ENCODE peak calls at places on chromosomes 6 and 20, in five cellular contexts. C is ovary, E is cardiac muscle cell, P is SJSA1, L is brain microvascular endothelial cell. V is an unnamed sample.

GRCh38 chr20:19260412-19261090 is 48.1 kb downstream of the SLC24A3 start:
- DNase-seq in C (no peak), E (no peak), P (no peak), L (peak), V (peak)

GRCh38 chr6:112286756-112287155 is 32.4 kb upstream of the LAMA4 start:
- DNase-seq in C (no peak), E (no peak), P (no peak), L (no peak), V (no peak)

GRCh38 chr6:96391776-96392175 is 129.8 kb upstream of the UFL1 start:
- DNase-seq in C (no peak), E (peak), P (no peak), L (no peak), V (peak)

GRCh38 chr20:55354700-55355099 is 650.6 kb downstream of the CBLN4 start:
- DNase-seq in C (no peak), E (peak), P (no peak), L (no peak), V (no peak)

GRCh38 chr6:30463651-30464618 is 25.4 kb upstream of the HLA-E start:
- DNase-seq in C (no peak), E (no peak), P (peak), L (no peak), V (no peak)

GRCh38 chr6:2875840-2876207 is 27.3 kb downstream of the SERPINB9 start:
- DNase-seq in C (peak), E (no peak), P (no peak), L (no peak), V (peak)

GRCh38 chr6:166078294-166078693 is 89.4 kb downstream of the TBXT start:
- DNase-seq in C (no peak), E (no peak), P (no peak), L (peak), V (no peak)

GRCh38 chr20:62776692-62777527 is 19.4 kb upstream of the MRGBP start:
- DNase-seq in C (no peak), E (no peak), P (no peak), L (no peak), V (no peak)

GRCh38 chr6:82362868-82363267 is 749 bp upstream of the TPBG start:
- DNase-seq in C (no peak), E (no peak), P (peak), L (peak), V (no peak)

GRCh38 chr6:138231399-138231886 is 13.2 kb upstream of the PBOV1 start:
- DNase-seq in C (no peak), E (no peak), P (no peak), L (no peak), V (no peak)

GRCh38 chr20:24933266-24933908 is 15.7 kb upstream of the CST7 start:
- DNase-seq in C (no peak), E (no peak), P (no peak), L (no peak), V (no peak)

GRCh38 chr20:46285740-46286139 is 22.6 kb downstream of the CDH22 start:
- DNase-seq in C (no peak), E (no peak), P (no peak), L (no peak), V (no peak)

GRCh38 chr20:41696428-41696827 is 78.3 kb upstream of the CHD6 start:
- DNase-seq in C (no peak), E (no peak), P (no peak), L (no peak), V (no peak)

GRCh38 chr6:105193647-105194046 is 13.8 kb upstream of the POPDC3 start:
- DNase-seq in C (no peak), E (no peak), P (no peak), L (no peak), V (no peak)

GRCh38 chr6:154410619-154411044 is 54.0 kb upstream of the IPCEF1 start:
- DNase-seq in C (peak), E (peak), P (peak), L (peak), V (peak)

GRCh38 chr6:100881707-100882040 is 545 bp upstream of the ASCC3 start:
- DNase-seq in C (no peak), E (peak), P (no peak), L (no peak), V (no peak)

GRCh38 chr6:7684076-7684475 is 41.8 kb upstream of the BMP6 start:
- DNase-seq in C (no peak), E (no peak), P (no peak), L (peak), V (no peak)

GRCh38 chr6:36195471-36196048 is 984 bp upstream of the BRPF3 start:
- DNase-seq in C (no peak), E (peak), P (no peak), L (no peak), V (no peak)

GRCh38 chr6:5684320-5684719 is 322.4 kb downstream of the NRN1 start:
- DNase-seq in C (no peak), E (no peak), P (no peak), L (no peak), V (no peak)

GRCh38 chr6:28235912-28236452 is 10.9 kb downstream of the ZSCAN9 start:
- DNase-seq in C (no peak), E (no peak), P (no peak), L (no peak), V (no peak)

GRCh38 chr6:21263531-21264287 is 329.8 kb upstream of the SOX4 start:
- DNase-seq in C (no peak), E (no peak), P (no peak), L (peak), V (no peak)

GRCh38 chr20:37627060-37627766 is 66.6 kb upstream of the CTNNBL1 start:
- DNase-seq in C (peak), E (peak), P (peak), L (peak), V (peak)

GRCh38 chr20:415820-416322 is 7.8 kb downstream of the RBCK1 start:
- DNase-seq in C (no peak), E (no peak), P (no peak), L (no peak), V (peak)

GRCh38 chr6:131766631-131767030 is 41.2 kb upstream of the ENPP1 start:
- DNase-seq in C (no peak), E (no peak), P (no peak), L (no peak), V (no peak)

GRCh38 chr6:123879749-123880148 is 76.1 kb downstream of the NKAIN2 start:
- DNase-seq in C (no peak), E (no peak), P (no peak), L (no peak), V (no peak)

GRCh38 chr20:33549229-33549628 is 59.3 kb downstream of the CBFA2T2 start:
- DNase-seq in C (no peak), E (no peak), P (no peak), L (no peak), V (no peak)

GRCh38 chr6:67630146-67630545 is 1004.9 kb upstream of the ADGRB3 start:
- DNase-seq in C (no peak), E (no peak), P (no peak), L (peak), V (no peak)

DNA sequence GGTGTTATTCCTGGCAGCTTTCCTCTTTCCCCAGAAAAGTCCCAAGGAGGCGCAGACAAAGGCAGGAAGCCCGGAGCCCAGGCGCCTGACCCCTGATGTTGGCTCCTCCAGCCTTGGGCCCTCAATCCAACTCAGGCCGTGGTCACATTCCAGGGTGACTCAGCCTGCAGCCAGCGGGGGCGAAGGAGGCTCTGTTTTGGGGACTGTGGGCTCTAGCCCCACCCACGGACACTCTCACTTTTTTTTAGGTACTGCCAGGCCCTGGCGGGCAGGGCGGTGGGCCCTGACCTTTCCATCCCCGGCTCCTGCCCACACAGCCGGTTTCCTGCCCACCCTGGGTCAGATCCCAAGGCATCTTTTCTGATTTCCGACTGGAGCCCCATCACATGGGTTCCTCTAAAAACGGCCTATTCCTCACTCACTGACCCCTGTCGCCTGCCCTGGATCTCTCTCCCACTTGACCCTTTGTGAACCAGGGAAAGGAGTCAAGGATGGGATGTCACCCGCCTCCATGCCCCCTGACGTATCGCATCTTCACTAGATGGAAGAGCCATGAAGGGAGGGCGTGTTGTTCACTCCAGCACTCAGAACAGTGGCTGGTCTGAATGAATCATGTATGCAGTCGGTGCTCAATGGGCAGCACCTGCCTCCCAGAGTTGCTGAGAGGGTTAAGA is 5.5 kb downstream of the PTGIS start:
- DNase-seq in C (peak), E (no peak), P (peak), L (peak), V (peak)
- H3K27ac ChIP-seq in C (peak), E (no peak), P (no peak), L (peak), V (no peak)

GRCh38 chr6:129370268-129370916 is 339.6 kb downstream of the ARHGAP18 start:
- DNase-seq in C (peak), E (peak), P (peak), L (peak), V (peak)
- H3K27ac ChIP-seq in C (no peak), E (no peak), P (no peak), L (no peak), V (no peak)

GRCh38 chr6:22271044-22271443 is 25.8 kb downstream of the PRL start:
- DNase-seq in C (no peak), E (no peak), P (no peak), L (peak), V (no peak)
- H3K27ac ChIP-seq in C (no peak), E (no peak), P (no peak), L (no peak), V (no peak)

DNA sequence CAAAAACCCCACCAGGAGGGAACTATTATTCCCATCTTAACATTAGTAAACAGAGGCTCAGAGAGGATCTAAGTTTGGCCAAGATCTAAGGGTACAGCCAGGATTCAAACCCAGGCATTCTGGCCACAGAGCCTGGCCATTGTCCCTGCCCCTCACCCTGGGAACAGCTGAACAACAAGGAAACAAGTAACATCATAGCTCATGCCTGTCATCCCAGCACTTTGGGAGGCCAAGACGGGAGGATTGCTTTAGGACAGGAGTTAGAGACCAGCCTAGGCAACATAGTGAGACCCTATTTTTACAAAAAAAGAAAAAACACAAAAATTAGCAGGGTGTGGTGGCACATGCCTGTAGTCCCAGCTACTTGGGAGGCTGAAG is 27.6 kb downstream of the TOX2 start:
- DNase-seq in C (no peak), E (no peak), P (no peak), L (no peak), V (no peak)
- H3K27ac ChIP-seq in C (no peak), E (no peak), P (peak), L (peak), V (no peak)

GRCh38 chr6:52499026-52499425 is 77.8 kb downstream of the TRAM2 start:
- DNase-seq in C (no peak), E (no peak), P (peak), L (no peak), V (no peak)

GRCh38 chr6:52502306-52503029 is 74.4 kb downstream of the TRAM2 start:
- DNase-seq in C (no peak), E (no peak), P (no peak), L (no peak), V (no peak)

GRCh38 chr6:52499681-52500239 is 77.1 kb downstream of the TRAM2 start:
- DNase-seq in C (no peak), E (peak), P (no peak), L (no peak), V (no peak)

GRCh38 chr6:52498538-52499017 is 78.3 kb downstream of the TRAM2 start:
- DNase-seq in C (no peak), E (no peak), P (peak), L (no peak), V (no peak)

DNA sequence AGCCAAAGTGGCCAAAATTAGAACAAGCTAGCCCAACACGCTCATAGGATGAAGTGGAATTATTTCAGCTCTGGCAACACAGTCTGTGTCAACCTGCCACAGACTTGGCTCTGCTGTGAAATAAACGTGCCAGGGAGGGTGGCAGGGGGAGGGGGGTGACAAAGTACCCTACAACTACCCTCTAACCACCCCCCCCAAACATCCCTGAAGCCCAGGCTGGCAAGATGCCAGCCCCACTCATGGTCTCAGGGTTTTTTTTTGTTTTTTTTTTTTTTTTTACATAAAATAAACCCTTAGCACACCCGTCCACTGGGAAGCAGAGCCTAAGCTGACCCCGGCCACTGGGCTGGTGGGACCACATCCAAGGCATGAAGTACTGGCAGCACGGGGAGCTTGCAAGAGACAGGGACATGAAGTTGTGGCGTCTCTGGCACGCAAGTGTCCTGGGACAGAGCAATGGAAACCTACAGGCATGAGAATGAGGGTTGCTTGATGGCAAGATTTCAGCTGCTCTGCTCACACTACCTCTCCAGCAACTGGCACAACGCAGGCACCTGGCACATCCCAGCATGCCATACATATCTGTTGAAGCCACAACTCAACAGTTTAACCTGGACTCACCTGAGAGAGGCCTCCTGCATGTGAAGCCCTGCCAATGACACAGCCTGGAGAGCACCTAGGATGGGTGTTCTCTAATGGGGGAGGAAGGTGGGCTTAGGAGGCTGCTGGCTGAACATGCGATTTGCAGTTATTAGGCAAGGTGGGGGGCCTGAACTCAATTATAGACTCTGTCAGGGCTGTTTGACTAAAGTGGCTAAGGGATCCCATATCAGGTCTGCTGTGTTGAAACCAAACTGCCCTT is 76.4 kb downstream of the TRAM2 start:
- DNase-seq in C (no peak), E (no peak), P (no peak), L (no peak), V (no peak)
- H3K27ac ChIP-seq in C (no peak), E (no peak), P (peak), L (no peak), V (no peak)

GRCh38 chr20:2312876-2313275 is 17.1 kb downstream of the TGM3 start:
- DNase-seq in C (no peak), E (no peak), P (no peak), L (no peak), V (no peak)

GRCh38 chr20:2316847-2317495 is 21.2 kb downstream of the TGM3 start:
- DNase-seq in C (no peak), E (no peak), P (no peak), L (no peak), V (no peak)

GRCh38 chr20:2315440-2315778 is 19.6 kb downstream of the TGM3 start:
- DNase-seq in C (no peak), E (no peak), P (no peak), L (no peak), V (no peak)

GRCh38 chr20:2311329-2311728 is 15.5 kb downstream of the TGM3 start:
- DNase-seq in C (no peak), E (no peak), P (no peak), L (no peak), V (peak)

DNA sequence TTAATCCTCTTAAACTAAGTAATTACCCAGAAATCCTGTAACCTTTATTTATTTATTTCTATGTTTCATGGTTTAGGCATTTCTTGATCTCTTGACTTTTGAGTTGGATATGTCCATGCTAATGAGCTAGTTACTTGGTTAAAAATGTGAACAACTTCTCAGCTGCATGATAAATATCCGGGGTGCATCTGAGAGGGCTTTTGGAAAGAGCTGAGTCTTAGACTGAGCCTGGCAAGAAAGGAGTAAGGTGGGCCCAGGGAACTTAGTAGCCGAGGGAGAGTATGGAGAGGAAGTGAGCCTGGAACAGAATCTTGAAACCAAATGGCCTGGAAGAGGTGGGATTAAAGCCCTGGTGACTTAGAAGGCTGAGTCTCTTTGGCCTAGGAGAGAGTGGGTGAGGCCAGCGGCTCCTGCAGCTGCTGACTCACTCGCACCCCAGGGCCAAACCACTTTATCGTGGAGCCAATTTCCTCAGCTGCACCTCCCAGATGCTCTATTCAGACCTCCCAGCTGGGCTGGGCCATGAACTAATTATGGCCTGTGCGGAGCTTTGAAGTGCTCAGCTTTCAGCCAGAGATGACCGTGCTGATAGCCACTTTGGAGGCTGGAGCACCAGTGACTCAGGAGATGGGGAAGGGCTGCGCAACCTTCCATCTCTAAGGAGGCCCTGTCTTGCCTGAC is 19.1 kb downstream of the TGM3 start:
- DNase-seq in C (no peak), E (no peak), P (peak), L (no peak), V (peak)
- H3K27ac ChIP-seq in C (no peak), E (no peak), P (peak), L (no peak), V (no peak)